ENCODE peak calls at places on chromosomes 16 and 17, in ten cellular contexts. One of them, this sample, is unnamed.

GRCh38 chr17:57603978-57604377 is 141.1 kb downstream of the CCDC182 start:
- DNase-seq in AG09319: no peak
- DNase-seq in GM23338: no peak
- DNase-seq in PC-3: no peak
- DNase-seq in T-cell: peak
- DNase-seq in amniotic stem cell: no peak
- DNase-seq in heart left ventricle: no peak
- DNase-seq in occipital lobe: no peak
- DNase-seq in G401: no peak
- DNase-seq in ACHN: no peak
- DNase-seq in this sample: no peak

GRCh38 chr16:14392960-14393359 is 237.1 kb downstream of the PARN start:
- DNase-seq in T-cell: no peak
- DNase-seq in PC-3: no peak
- DNase-seq in AG09319: no peak
- DNase-seq in occipital lobe: no peak
- DNase-seq in GM23338: no peak
- DNase-seq in ACHN: no peak
- DNase-seq in amniotic stem cell: no peak
- DNase-seq in heart left ventricle: no peak
- DNase-seq in G401: no peak
- DNase-seq in this sample: no peak

GRCh38 chr16:50460538-50461399 is 87.4 kb upstream of the NKD1 start:
- DNase-seq in amniotic stem cell: no peak
- DNase-seq in occipital lobe: no peak
- DNase-seq in PC-3: no peak
- DNase-seq in GM23338: no peak
- DNase-seq in T-cell: no peak
- DNase-seq in ACHN: no peak
- DNase-seq in G401: no peak
- DNase-seq in heart left ventricle: no peak
- DNase-seq in AG09319: no peak
- DNase-seq in this sample: no peak

GRCh38 chr16:70151391-70151790 is 22.2 kb upstream of the CLEC18C start:
- DNase-seq in heart left ventricle: no peak
- DNase-seq in PC-3: no peak
- DNase-seq in ACHN: no peak
- DNase-seq in G401: no peak
- DNase-seq in T-cell: no peak
- DNase-seq in amniotic stem cell: no peak
- DNase-seq in AG09319: no peak
- DNase-seq in occipital lobe: no peak
- DNase-seq in GM23338: no peak
- DNase-seq in this sample: no peak

GRCh38 chr17:43398724-43399595 is at the start of gene ARL4D:
- DNase-seq in amniotic stem cell: peak
- DNase-seq in G401: peak
- DNase-seq in AG09319: no peak
- DNase-seq in T-cell: peak
- DNase-seq in heart left ventricle: peak
- DNase-seq in GM23338: peak
- DNase-seq in ACHN: peak
- DNase-seq in occipital lobe: peak
- DNase-seq in PC-3: peak
- DNase-seq in this sample: peak

GRCh38 chr16:58970775-58971174 is 236.7 kb upstream of the GOT2 start:
- DNase-seq in occipital lobe: no peak
- DNase-seq in AG09319: peak
- DNase-seq in ACHN: peak
- DNase-seq in G401: no peak
- DNase-seq in GM23338: no peak
- DNase-seq in PC-3: no peak
- DNase-seq in heart left ventricle: no peak
- DNase-seq in amniotic stem cell: no peak
- DNase-seq in T-cell: no peak
- DNase-seq in this sample: no peak

GRCh38 chr16:68889508-68890150 is 46.3 kb downstream of the TANGO6 start:
- DNase-seq in T-cell: no peak
- DNase-seq in GM23338: no peak
- DNase-seq in AG09319: no peak
- DNase-seq in G401: no peak
- DNase-seq in heart left ventricle: no peak
- DNase-seq in occipital lobe: no peak
- DNase-seq in PC-3: no peak
- DNase-seq in ACHN: no peak
- DNase-seq in amniotic stem cell: no peak
- DNase-seq in this sample: no peak

GRCh38 chr16:27344707-27345106 is 30.9 kb downstream of the IL4R start:
- DNase-seq in T-cell: no peak
- DNase-seq in ACHN: no peak
- DNase-seq in PC-3: no peak
- DNase-seq in GM23338: no peak
- DNase-seq in AG09319: no peak
- DNase-seq in heart left ventricle: no peak
- DNase-seq in G401: no peak
- DNase-seq in amniotic stem cell: no peak
- DNase-seq in occipital lobe: no peak
- DNase-seq in this sample: no peak

GRCh38 chr17:42141382-42141781 is 13.4 kb downstream of the RAB5C start:
- DNase-seq in PC-3: no peak
- DNase-seq in occipital lobe: no peak
- DNase-seq in heart left ventricle: no peak
- DNase-seq in amniotic stem cell: no peak
- DNase-seq in GM23338: no peak
- DNase-seq in ACHN: no peak
- DNase-seq in T-cell: no peak
- DNase-seq in AG09319: no peak
- DNase-seq in G401: no peak
- DNase-seq in this sample: no peak

GRCh38 chr17:29617125-29617480 is 5.6 kb downstream of the CORO6 start:
- DNase-seq in amniotic stem cell: no peak
- DNase-seq in heart left ventricle: peak
- DNase-seq in AG09319: no peak
- DNase-seq in occipital lobe: peak
- DNase-seq in ACHN: peak
- DNase-seq in PC-3: peak
- DNase-seq in T-cell: peak
- DNase-seq in GM23338: peak
- DNase-seq in G401: no peak
- DNase-seq in this sample: peak

GRCh38 chr16:57479043-57479421 is 7.3 kb downstream of the DOK4 start:
- DNase-seq in heart left ventricle: no peak
- DNase-seq in PC-3: no peak
- DNase-seq in ACHN: no peak
- DNase-seq in G401: no peak
- DNase-seq in amniotic stem cell: no peak
- DNase-seq in T-cell: no peak
- DNase-seq in AG09319: no peak
- DNase-seq in GM23338: no peak
- DNase-seq in occipital lobe: no peak
- DNase-seq in this sample: peak

GRCh38 chr17:73643012-73643845 is 1.0 kb downstream of the SDK2 start:
- DNase-seq in PC-3: peak
- DNase-seq in ACHN: no peak
- DNase-seq in heart left ventricle: no peak
- DNase-seq in AG09319: no peak
- DNase-seq in occipital lobe: no peak
- DNase-seq in GM23338: peak
- DNase-seq in amniotic stem cell: no peak
- DNase-seq in T-cell: peak
- DNase-seq in G401: peak
- DNase-seq in this sample: peak

GRCh38 chr16:15613676-15614075 is 29.3 kb downstream of the MARF1 start:
- DNase-seq in GM23338: peak
- DNase-seq in AG09319: no peak
- DNase-seq in T-cell: no peak
- DNase-seq in G401: no peak
- DNase-seq in heart left ventricle: no peak
- DNase-seq in occipital lobe: no peak
- DNase-seq in ACHN: no peak
- DNase-seq in amniotic stem cell: no peak
- DNase-seq in PC-3: peak
- DNase-seq in this sample: no peak

GRCh38 chr16:19168173-19169080 is at the start of gene SYT17:
- DNase-seq in ACHN: no peak
- DNase-seq in T-cell: no peak
- DNase-seq in occipital lobe: no peak
- DNase-seq in G401: no peak
- DNase-seq in AG09319: no peak
- DNase-seq in amniotic stem cell: no peak
- DNase-seq in GM23338: peak
- DNase-seq in heart left ventricle: peak
- DNase-seq in PC-3: peak
- DNase-seq in this sample: peak

GRCh38 chr17:2551493-2551892 is 39.8 kb upstream of the METTL16 start:
- DNase-seq in GM23338: peak
- DNase-seq in heart left ventricle: no peak
- DNase-seq in occipital lobe: no peak
- DNase-seq in ACHN: no peak
- DNase-seq in AG09319: no peak
- DNase-seq in amniotic stem cell: no peak
- DNase-seq in T-cell: no peak
- DNase-seq in G401: no peak
- DNase-seq in PC-3: no peak
- DNase-seq in this sample: no peak

GRCh38 chr16:55364811-55365210 is 40.8 kb downstream of the IRX6 start:
- DNase-seq in GM23338: no peak
- DNase-seq in ACHN: no peak
- DNase-seq in AG09319: no peak
- DNase-seq in heart left ventricle: no peak
- DNase-seq in T-cell: no peak
- DNase-seq in amniotic stem cell: no peak
- DNase-seq in PC-3: no peak
- DNase-seq in occipital lobe: no peak
- DNase-seq in G401: no peak
- DNase-seq in this sample: no peak

GRCh38 chr17:2872282-2872681 is 76.0 kb downstream of the RAP1GAP2 start:
- DNase-seq in GM23338: peak
- DNase-seq in ACHN: no peak
- DNase-seq in occipital lobe: no peak
- DNase-seq in heart left ventricle: no peak
- DNase-seq in G401: no peak
- DNase-seq in PC-3: no peak
- DNase-seq in amniotic stem cell: no peak
- DNase-seq in AG09319: no peak
- DNase-seq in T-cell: no peak
- DNase-seq in this sample: no peak

GRCh38 chr17:41404024-41404651 is 6.7 kb upstream of the KRT31 start:
- DNase-seq in amniotic stem cell: peak
- DNase-seq in occipital lobe: no peak
- DNase-seq in AG09319: peak
- DNase-seq in ACHN: peak
- DNase-seq in PC-3: peak
- DNase-seq in heart left ventricle: no peak
- DNase-seq in GM23338: no peak
- DNase-seq in T-cell: no peak
- DNase-seq in G401: no peak
- DNase-seq in this sample: no peak

GRCh38 chr16:4768549-4769305 is 1.8 kb upstream of the ZNF500 start:
- DNase-seq in AG09319: peak
- DNase-seq in ACHN: peak
- DNase-seq in occipital lobe: peak
- DNase-seq in GM23338: peak
- DNase-seq in heart left ventricle: peak
- DNase-seq in amniotic stem cell: peak
- DNase-seq in T-cell: peak
- DNase-seq in G401: peak
- DNase-seq in PC-3: peak
- DNase-seq in this sample: peak

GRCh38 chr17:40563371-40564052 is 1.8 kb downstream of the CCR7 start:
- DNase-seq in G401: no peak
- DNase-seq in T-cell: peak
- DNase-seq in AG09319: no peak
- DNase-seq in amniotic stem cell: no peak
- DNase-seq in GM23338: no peak
- DNase-seq in ACHN: no peak
- DNase-seq in heart left ventricle: no peak
- DNase-seq in PC-3: no peak
- DNase-seq in occipital lobe: no peak
- DNase-seq in this sample: no peak

GRCh38 chr17:14621826-14622621 is 321.1 kb downstream of the HS3ST3B1 start:
- DNase-seq in T-cell: no peak
- DNase-seq in GM23338: no peak
- DNase-seq in G401: no peak
- DNase-seq in occipital lobe: no peak
- DNase-seq in PC-3: no peak
- DNase-seq in AG09319: no peak
- DNase-seq in ACHN: no peak
- DNase-seq in amniotic stem cell: no peak
- DNase-seq in heart left ventricle: no peak
- DNase-seq in this sample: no peak

GRCh38 chr17:58312824-58313223 is 15.8 kb downstream of the TSPOAP1 start:
- DNase-seq in amniotic stem cell: no peak
- DNase-seq in AG09319: no peak
- DNase-seq in occipital lobe: no peak
- DNase-seq in GM23338: no peak
- DNase-seq in PC-3: peak
- DNase-seq in heart left ventricle: no peak
- DNase-seq in ACHN: no peak
- DNase-seq in T-cell: no peak
- DNase-seq in G401: no peak
- DNase-seq in this sample: no peak

GRCh38 chr17:41552455-41552854 is 19.4 kb downstream of the KRT9 start:
- DNase-seq in GM23338: no peak
- DNase-seq in G401: no peak
- DNase-seq in heart left ventricle: no peak
- DNase-seq in occipital lobe: no peak
- DNase-seq in AG09319: no peak
- DNase-seq in ACHN: no peak
- DNase-seq in T-cell: no peak
- DNase-seq in PC-3: no peak
- DNase-seq in amniotic stem cell: no peak
- DNase-seq in this sample: no peak

GRCh38 chr16:73176577-73177013 is 128.7 kb upstream of the ZFHX3 start:
- DNase-seq in T-cell: no peak
- DNase-seq in amniotic stem cell: peak
- DNase-seq in PC-3: peak
- DNase-seq in ACHN: peak
- DNase-seq in heart left ventricle: peak
- DNase-seq in G401: no peak
- DNase-seq in occipital lobe: no peak
- DNase-seq in GM23338: no peak
- DNase-seq in AG09319: peak
- DNase-seq in this sample: no peak

GRCh38 chr17:16352303-16352837 is 899 bp downstream of the CENPV start:
- DNase-seq in G401: peak
- DNase-seq in heart left ventricle: no peak
- DNase-seq in PC-3: no peak
- DNase-seq in ACHN: peak
- DNase-seq in occipital lobe: peak
- DNase-seq in AG09319: no peak
- DNase-seq in amniotic stem cell: no peak
- DNase-seq in T-cell: peak
- DNase-seq in GM23338: peak
- DNase-seq in this sample: peak

GRCh38 chr16:15993946-15994665 is 44.7 kb downstream of the ABCC1 start:
- DNase-seq in amniotic stem cell: no peak
- DNase-seq in occipital lobe: no peak
- DNase-seq in GM23338: no peak
- DNase-seq in AG09319: no peak
- DNase-seq in ACHN: no peak
- DNase-seq in heart left ventricle: peak
- DNase-seq in PC-3: no peak
- DNase-seq in G401: no peak
- DNase-seq in T-cell: no peak
- DNase-seq in this sample: no peak

GRCh38 chr17:71032746-71033273 is 863.5 kb downstream of the KCNJ2 start:
- DNase-seq in G401: no peak
- DNase-seq in AG09319: no peak
- DNase-seq in heart left ventricle: no peak
- DNase-seq in T-cell: no peak
- DNase-seq in ACHN: no peak
- DNase-seq in GM23338: peak
- DNase-seq in PC-3: no peak
- DNase-seq in amniotic stem cell: no peak
- DNase-seq in occipital lobe: no peak
- DNase-seq in this sample: no peak

GRCh38 chr17:6327007-6327406 is 107.9 kb downstream of the AIPL1 start:
- DNase-seq in GM23338: peak
- DNase-seq in ACHN: no peak
- DNase-seq in T-cell: no peak
- DNase-seq in occipital lobe: no peak
- DNase-seq in AG09319: no peak
- DNase-seq in PC-3: peak
- DNase-seq in heart left ventricle: peak
- DNase-seq in amniotic stem cell: no peak
- DNase-seq in G401: no peak
- DNase-seq in this sample: no peak

This sample was measured in caudate nucleus.